ENCODE peak calls at places on chromosomes 13 and 19, in eight cellular contexts. L, X, C, R, F, A, W and Q are unnamed samples.

GRCh38 chr13:28623782-28624706 is 34.9 kb upstream of the POMP start:
- DNase-seq in C (no peak), W (no peak), R (peak; percentile 36), L (no peak), X (peak; percentile 14), F (no peak), A (no peak), Q (no peak)

GRCh38 chr13:109945206-109945960 is 159.0 kb upstream of the IRS2 start:
- DNase-seq in A (no peak), C (no peak), L (no peak), F (peak; percentile 7), W (no peak), R (no peak), X (peak; percentile 75), Q (no peak)

GRCh38 chr13:110530839-110531499 is 30.6 kb downstream of the RAB20 start:
- DNase-seq in X (no peak), C (no peak), F (no peak), W (no peak), A (no peak), R (no peak), L (no peak), Q (no peak)

GRCh38 chr19:7196721-7197168 is 97.5 kb downstream of the INSR start:
- DNase-seq in W (no peak), X (peak; percentile 36), C (no peak), R (no peak), A (peak; percentile 7), F (no peak), L (no peak), Q (no peak)

GRCh38 chr13:47932953-47933687 is 68.0 kb downstream of the SUCLA2 start:
- DNase-seq in W (no peak), R (peak; percentile 42), A (no peak), L (no peak), F (no peak), C (no peak), X (no peak), Q (no peak)

GRCh38 chr13:52070929-52071523 is 46.5 kb downstream of the UTP14C start:
- DNase-seq in C (no peak), R (peak; percentile 58), A (peak; percentile 38), X (peak; percentile 58), W (no peak), F (no peak), L (no peak), Q (no peak)

GRCh38 chr19:5623397-5624153 is 692 bp downstream of the SAFB start:
- DNase-seq in F (no peak), A (peak; percentile 21), C (no peak), R (peak; percentile 20), L (no peak), X (no peak), W (no peak), Q (no peak)

GRCh38 chr13:77637583-77637982 is 59.9 kb upstream of the SLAIN1 start:
- DNase-seq in X (no peak), W (no peak), A (no peak), R (no peak), C (no peak), L (no peak), F (no peak), Q (no peak)

GRCh38 chr19:44890366-44891015 is 563 bp upstream of the TOMM40 start:
- DNase-seq in X (peak; percentile 99), R (peak; percentile 99), C (peak; percentile 100), W (peak; percentile 97), A (peak; percentile 100), L (peak; percentile 99), F (peak; percentile 99), Q (peak; percentile 99)

GRCh38 chr19:35090160-35090794 is 25.3 kb upstream of the FXYD3 start:
- DNase-seq in C (peak; percentile 44), L (peak; percentile 83), R (peak; percentile 47), A (peak; percentile 72), W (peak; percentile 36), X (peak; percentile 66), F (no peak), Q (no peak)

GRCh38 chr19:40601061-40601973 is at the start of gene LTBP4:
- DNase-seq in X (no peak), R (no peak), C (no peak), W (no peak), F (no peak), A (peak; percentile 43), L (no peak), Q (no peak)

GRCh38 chr13:54980651-54981050 is 1952.0 kb downstream of the OLFM4 start:
- DNase-seq in A (no peak), W (no peak), X (no peak), R (peak; percentile 11), C (no peak), L (no peak), F (no peak), Q (no peak)

GRCh38 chr13:57739089-57739488 is 107.5 kb downstream of the PCDH17 start:
- DNase-seq in C (no peak), R (no peak), A (no peak), W (no peak), X (no peak), L (no peak), F (no peak), Q (no peak)

GRCh38 chr13:55653497-55653896 is 1487.2 kb upstream of the PRR20A start:
- DNase-seq in R (no peak), C (no peak), W (no peak), X (no peak), F (no peak), A (no peak), L (no peak), Q (no peak)

GRCh38 chr13:75178436-75178835 is 303.5 kb downstream of the TBC1D4 start:
- DNase-seq in C (no peak), F (no peak), L (no peak), X (no peak), A (no peak), R (no peak), W (no peak), Q (no peak)

GRCh38 chr13:21079761-21080730 is 18.7 kb upstream of the LATS2 start:
- DNase-seq in W (no peak), X (peak; percentile 92), F (peak; percentile 43), R (peak; percentile 85), C (no peak), L (no peak), A (peak; percentile 96), Q (no peak)

GRCh38 chr13:109400192-109400591 is 386.2 kb downstream of the IRS2 start:
- DNase-seq in C (no peak), X (peak; percentile 18), R (peak; percentile 96), L (no peak), A (no peak), F (no peak), W (no peak), Q (no peak)

GRCh38 chr13:31045621-31046081 is 113.2 kb downstream of the TEX26 start:
- DNase-seq in F (peak; percentile 86), A (peak; percentile 96), R (peak; percentile 90), X (peak; percentile 96), C (no peak), W (peak; percentile 50), L (no peak), Q (peak; percentile 75)

GRCh38 chr13:48491423-48492122 is 41.3 kb downstream of the RCBTB2 start:
- DNase-seq in A (no peak), R (no peak), L (no peak), F (no peak), X (no peak), W (no peak), C (no peak), Q (no peak)

GRCh38 chr19:35756373-35757230 is at the start of gene HSPB6:
- DNase-seq in W (no peak), F (no peak), C (no peak), R (no peak), X (peak; percentile 82), A (peak; percentile 47), L (no peak), Q (no peak)

GRCh38 chr19:33559996-33560395 is 38.4 kb upstream of the PEPD start:
- DNase-seq in A (no peak), R (no peak), C (no peak), L (no peak), W (no peak), X (no peak), F (no peak), Q (no peak)